ENCODE peak calls at places on chromosomes 12 and 14, in four cellular contexts. X is substantia nigra; M is stimulated activated CD4-positive, alpha-beta T cell treated with anti-CD3 and anti-CD28 coated beads, Interleukin-12 subunit alpha, Interleukin-12 subunit beta, amount 100 ng/mL, for 4 hours; Z is EH. N is an unnamed sample.

GRCh38 chr14:21097616-21098133 is 780 bp downstream of the ZNF219 start:
- DNase-seq in Z (no peak), X (peak), M (no peak), N (no peak)

GRCh38 chr14:37595809-37596595 is 573 bp downstream of the TTC6 start:
- DNase-seq in M (peak), X (no peak), Z (peak), N (no peak)

GRCh38 chr14:44081146-44081545 is 425.9 kb downstream of the FSCB start:
- DNase-seq in M (no peak), Z (no peak), X (no peak), N (no peak)

GRCh38 chr14:74875941-74876913 is at the start of gene PROX2:
- DNase-seq in X (peak), M (no peak), Z (peak), N (no peak)

GRCh38 chr14:62462996-62463395 is 582.3 kb downstream of the KCNH5 start:
- DNase-seq in M (no peak), Z (no peak), X (no peak), N (no peak)

GRCh38 chr12:71558445-71558844 is 105.2 kb downstream of the ZFC3H1 start:
- DNase-seq in M (no peak), X (no peak), Z (peak), N (no peak)

GRCh38 chr12:113931517-113931916 is 34.6 kb downstream of the RBM19 start:
- DNase-seq in Z (no peak), M (no peak), X (no peak), N (no peak)

GRCh38 chr12:112822056-112822455 is 30.5 kb downstream of the RPH3A start:
- DNase-seq in M (no peak), Z (no peak), X (no peak), N (no peak)

GRCh38 chr12:68291396-68292036 is 38.1 kb upstream of the IL22 start:
- DNase-seq in X (no peak), M (no peak), Z (no peak), N (no peak)

GRCh38 chr12:132503611-132504204 is 13.8 kb downstream of the FBRSL1 start:
- DNase-seq in Z (peak), M (no peak), X (no peak), N (no peak)

GRCh38 chr14:49946320-49947141 is 53.6 kb downstream of the ARF6 start:
- DNase-seq in M (no peak), X (no peak), Z (peak), N (no peak)

GRCh38 chr12:51917746-51918453 is 10.6 kb downstream of the ACVRL1 start:
- DNase-seq in Z (no peak), M (no peak), X (no peak), N (no peak)

GRCh38 chr12:47038270-47038748 is 41.1 kb upstream of the PCED1B start:
- DNase-seq in M (no peak), Z (peak), X (no peak), N (no peak)

GRCh38 chr14:104875811-104876210 is 10.7 kb downstream of the CEP170B start:
- DNase-seq in M (no peak), X (no peak), Z (no peak), N (no peak)

GRCh38 chr14:77098470-77099353 is 654 bp downstream of the CIPC start:
- DNase-seq in Z (peak), X (peak), M (peak), N (no peak)

GRCh38 chr14:72521968-72522741 is 371.7 kb downstream of the DPF3 start:
- DNase-seq in M (no peak), X (no peak), Z (no peak), N (no peak)

GRCh38 chr12:51424094-51424661 is 453 bp upstream of the SLC4A8 start:
- DNase-seq in Z (no peak), X (no peak), M (no peak), N (no peak)

GRCh38 chr12:48084066-48084465 is 21.8 kb downstream of the SENP1 start:
- DNase-seq in X (no peak), M (no peak), Z (peak), N (no peak)

GRCh38 chr14:52789118-52789517 is 2.3 kb downstream of the GNPNAT1 start:
- DNase-seq in M (no peak), Z (no peak), X (no peak), N (no peak)

GRCh38 chr14:77025744-77026165 is 2.8 kb downstream of the IRF2BPL start:
- DNase-seq in X (no peak), M (no peak), Z (peak), N (no peak)

GRCh38 chr14:52299692-52300278 is 14.3 kb upstream of the PTGER2 start:
- DNase-seq in Z (peak), X (no peak), M (no peak), N (no peak)

GRCh38 chr14:34029921-34030334 is 79.1 kb upstream of the EGLN3 start:
- DNase-seq in Z (peak), X (no peak), M (no peak), N (no peak)

GRCh38 chr12:94172031-94172430 is 23.7 kb downstream of the PLXNC1 start:
- DNase-seq in Z (no peak), M (peak), X (no peak), N (no peak)

GRCh38 chr14:75559451-75560187 is 18.8 kb upstream of the FLVCR2 start:
- DNase-seq in Z (peak), X (no peak), M (peak), N (no peak)

GRCh38 chr12:117134059-117134458 is 34.8 kb upstream of the TESC start:
- DNase-seq in X (peak), M (peak), Z (peak), N (no peak)

GRCh38 chr12:128570191-128571065 is 253.3 kb downstream of the SLC15A4 start:
- DNase-seq in Z (no peak), M (no peak), X (no peak), N (no peak)

GRCh38 chr12:50221228-50222008 is 54.2 kb upstream of the CERS5 start:
- DNase-seq in Z (peak), M (no peak), X (no peak), N (peak)

GRCh38 chr12:67594888-67595287 is 53.7 kb upstream of the DYRK2 start:
- DNase-seq in X (no peak), M (no peak), Z (peak), N (no peak)

GRCh38 chr14:98270201-98270600 is 1001.8 kb downstream of the BCL11B start:
- DNase-seq in X (no peak), Z (no peak), M (no peak), N (no peak)

GRCh38 chr14:95162641-95163040 is 5.3 kb upstream of the DICER1 start:
- DNase-seq in M (no peak), Z (no peak), X (no peak), N (no peak)

GRCh38 chr12:55258288-55258687 is 13.9 kb downstream of the OR6C74 start:
- DNase-seq in Z (no peak), M (no peak), X (no peak), N (no peak)

GRCh38 chr12:52230364-52231281 is 2.4 kb upstream of the KRT7 start:
- DNase-seq in X (no peak), Z (peak), M (no peak), N (no peak)

GRCh38 chr12:131075194-131075593 is 121.5 kb downstream of the ADGRD1 start:
- DNase-seq in M (no peak), Z (no peak), X (no peak), N (no peak)

GRCh38 chr14:40122978-40123648 is 690.9 kb upstream of the FBXO33 start:
- DNase-seq in M (no peak), Z (no peak), X (no peak), N (no peak)

GRCh38 chr12:13124661-13125505 is 21.4 kb upstream of the GSG1 start:
- DNase-seq in X (no peak), M (no peak), Z (peak), N (no peak)

GRCh38 chr12:98470469-98471082 is 44.8 kb upstream of the TMPO start:
- DNase-seq in Z (no peak), M (no peak), X (no peak), N (no peak)